ENCODE peak calls at places on chromosomes 12 and 14, in six cellular contexts. I is tibial artery, V is upper lobe of right lung, N is transverse colon, T is psoas muscle, H is mucosa of descending colon. K is an unnamed sample.
A peak's percentile ranks its signal among the peaks of the same experiment; 100 is the strongest.

GRCh38 chr14:81801921-81802320 is 268.3 kb upstream of the SEL1L start:
- DNase-seq in I (no peak), V (no peak), N (no peak), T (no peak), H (no peak), K (no peak)

GRCh38 chr14:68950111-68950510 is 29.0 kb downstream of the ACTN1 start:
- DNase-seq in T (no peak), I (no peak), H (no peak), N (no peak), V (no peak), K (no peak)

GRCh38 chr14:61512026-61512425 is 183.3 kb upstream of the HIF1A start:
- DNase-seq in H (no peak), I (no peak), N (no peak), V (no peak), T (no peak), K (no peak)

GRCh38 chr12:16984484-16984883 is 378.5 kb upstream of the LMO3 start:
- DNase-seq in H (no peak), N (no peak), I (no peak), T (no peak), V (no peak), K (no peak)

GRCh38 chr14:56782701-56783100 is 27.6 kb downstream of the OTX2 start:
- DNase-seq in T (no peak), N (no peak), I (no peak), V (no peak), H (no peak), K (no peak)

GRCh38 chr14:56145965-56146364 is 27.8 kb downstream of the PELI2 start:
- DNase-seq in H (no peak), I (no peak), N (no peak), T (no peak), V (no peak), K (no peak)

GRCh38 chr12:64034901-64035576 is 187.1 kb downstream of the KICS2 start:
- DNase-seq in V (no peak), H (no peak), N (no peak), T (no peak), I (no peak), K (no peak)

GRCh38 chr12:131413006-131413405 is 297.9 kb upstream of the SFSWAP start:
- DNase-seq in I (peak; percentile 56), V (no peak), N (no peak), H (no peak), T (no peak), K (no peak)

GRCh38 chr12:46524778-46525177 is 152.2 kb upstream of the SLC38A2 start:
- DNase-seq in V (no peak), I (peak; percentile 84), N (peak; percentile 75), T (peak; percentile 63), H (peak; percentile 53), K (no peak)

GRCh38 chr12:27104546-27104945 is 22.2 kb upstream of the C12orf71 start:
- DNase-seq in N (no peak), T (no peak), H (no peak), I (no peak), V (no peak), K (no peak)

GRCh38 chr12:4148418-4149056 is 125.0 kb upstream of the CCND2 start:
- DNase-seq in T (peak; percentile 44), H (peak; percentile 77), V (peak; percentile 76), N (peak; percentile 80), I (peak; percentile 72), K (no peak)

GRCh38 chr12:82942963-82943362 is 256.3 kb downstream of the TMTC2 start:
- DNase-seq in V (no peak), H (no peak), T (no peak), I (no peak), N (no peak), K (no peak)

GRCh38 chr14:59582845-59583509 is 6.4 kb upstream of the CCDC175 start:
- DNase-seq in T (no peak), I (no peak), N (no peak), H (no peak), V (no peak), K (no peak)

GRCh38 chr12:100017056-100017455 is 32.3 kb upstream of the ANKS1B start:
- DNase-seq in I (no peak), V (no peak), T (no peak), N (no peak), H (no peak), K (no peak)

GRCh38 chr12:62270872-62271271 is 10.7 kb downstream of the USP15 start:
- DNase-seq in T (no peak), H (no peak), N (no peak), V (no peak), I (no peak), K (no peak)

GRCh38 chr12:62267490-62267889 is 7.3 kb downstream of the USP15 start:
- DNase-seq in N (no peak), T (no peak), V (no peak), H (no peak), I (no peak), K (no peak)

GRCh38 chr12:62270384-62270783 is 10.2 kb downstream of the USP15 start:
- DNase-seq in N (no peak), V (no peak), H (no peak), I (no peak), T (no peak), K (no peak)

GRCh38 chr12:62268956-62269355 is 8.8 kb downstream of the USP15 start:
- DNase-seq in T (no peak), H (no peak), I (no peak), V (no peak), N (no peak), K (no peak)

GRCh38 chr12:62269464-62270228 is 9.4 kb downstream of the USP15 start:
- DNase-seq in H (no peak), N (no peak), V (no peak), I (no peak), T (no peak), K (no peak)
- H3K4me1 ChIP-seq in H (peaks cover 36% of the 10 kb centered on the region), N (peaks cover 55% of the 10 kb centered on the region), V (peaks cover 72% of the 10 kb centered on the region), I (peaks cover 10% of the 10 kb centered on the region), T (peaks cover 94% of the 10 kb centered on the region), K (no peaks in the 10 kb centered on the region)

GRCh38 chr14:100372357-100373048 is 49.4 kb downstream of the SLC25A47 start:
- DNase-seq in T (no peak), V (no peak), I (no peak), N (no peak), H (no peak), K (no peak)

GRCh38 chr14:100375963-100376735 is 53.0 kb downstream of the SLC25A47 start:
- DNase-seq in N (peak; percentile 95), H (peak; percentile 97), T (peak; percentile 96), V (peak; percentile 97), I (peak; percentile 98), K (peak; percentile 92)

GRCh38 chr14:100375273-100375962 is 52.3 kb downstream of the SLC25A47 start:
- DNase-seq in N (peak; percentile 68), V (peak; percentile 91), T (peak; percentile 79), H (peak; percentile 70), I (peak; percentile 84), K (peak; percentile 66)

GRCh38 chr14:100374891-100375272 is 51.7 kb downstream of the SLC25A47 start:
- DNase-seq in T (no peak), I (no peak), N (no peak), V (no peak), H (no peak), K (no peak)

DNA sequence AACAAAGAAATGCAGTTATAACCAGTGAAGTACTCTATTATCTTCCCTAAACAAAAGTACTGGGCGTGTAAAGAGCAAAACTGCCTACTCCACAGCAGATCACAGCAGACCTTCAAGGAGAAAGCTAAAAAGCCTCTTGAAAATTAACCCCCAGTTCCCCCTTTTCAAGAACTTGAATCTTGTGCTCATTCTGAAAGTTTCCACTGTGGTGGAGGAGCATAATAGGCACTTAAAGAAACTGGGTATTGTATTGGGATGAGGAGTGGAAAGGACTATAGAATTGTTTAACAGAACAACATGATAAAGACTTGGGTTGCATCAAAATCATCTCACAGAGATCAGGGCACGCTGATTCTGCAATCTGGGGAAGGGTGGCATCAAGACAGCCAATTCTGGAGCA is 51.1 kb downstream of the SLC25A47 start:
- DNase-seq in I (no peak), N (no peak), H (no peak), T (no peak), V (no peak), K (no peak)
- H3K4me3 ChIP-seq in I (no peak overlapping the region), N (no peak overlapping the region), H (no peak overlapping the region), T (peak overlapping the region; percentile 89), V (peak overlapping the region; percentile 84), K (no peak overlapping the region)

DNA sequence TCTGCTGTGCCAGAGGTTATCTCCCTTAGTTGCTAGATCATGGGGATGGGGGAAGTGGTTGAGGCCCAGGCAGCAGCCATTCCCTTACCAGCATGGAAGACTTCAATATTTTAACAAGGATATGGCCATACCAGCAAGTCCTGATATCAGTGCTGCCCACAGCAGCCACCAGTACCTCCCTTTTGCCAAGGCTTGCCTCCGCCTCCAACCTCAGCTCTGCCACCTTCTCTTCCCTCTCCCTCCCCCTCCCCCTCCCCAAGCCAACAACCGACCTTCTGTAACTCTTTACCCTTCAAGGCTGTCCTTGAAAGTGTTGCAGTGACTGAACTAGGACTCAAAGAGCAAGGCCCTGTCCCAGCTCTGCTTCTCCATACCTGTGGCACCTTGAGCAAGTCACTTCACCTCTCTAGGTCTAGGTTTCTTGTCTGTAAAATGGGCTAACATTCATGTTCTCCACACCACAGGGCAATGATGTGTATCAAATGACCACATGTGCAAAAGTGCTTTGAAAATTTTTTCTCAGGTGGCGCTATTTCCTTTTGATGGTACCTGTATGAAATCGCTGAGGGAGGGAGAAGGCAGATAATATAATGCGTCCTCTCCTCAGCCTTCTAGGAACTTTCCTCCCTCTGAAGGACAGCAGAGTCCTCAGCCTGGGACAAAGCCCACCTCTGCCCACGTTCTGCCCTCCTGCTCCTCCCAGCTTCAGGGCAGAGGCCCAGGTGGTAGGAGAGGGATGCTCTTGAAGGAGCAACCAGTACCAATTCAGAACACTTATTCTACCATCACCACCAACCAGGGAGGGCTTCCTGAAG is 14.7 kb downstream of the PLEKHG6 start:
- DNase-seq in N (no peak), V (no peak), T (no peak), I (no peak), H (no peak), K (no peak)
- H3K4me1 ChIP-seq in N (peaks cover 37% of the 10 kb centered on the region), V (peaks cover 67% of the 10 kb centered on the region), T (peaks cover 65% of the 10 kb centered on the region), I (peaks cover 43% of the 10 kb centered on the region), H (peaks cover 17% of the 10 kb centered on the region), K (peaks cover 20% of the 10 kb centered on the region)

GRCh38 chr14:103123634-103124500 is 606 bp downstream of the TNFAIP2 start:
- DNase-seq in N (no peak), T (peak; percentile 72), I (peak; percentile 81), V (no peak), H (peak; percentile 61), K (no peak)

GRCh38 chr14:103121846-103122577 is 1.2 kb upstream of the TNFAIP2 start:
- DNase-seq in H (peak; percentile 81), N (peak; percentile 77), V (peak; percentile 89), T (peak; percentile 91), I (peak; percentile 90), K (no peak)

GRCh38 chr14:103122578-103123127 is 608 bp upstream of the TNFAIP2 start:
- DNase-seq in I (no peak), H (no peak), N (no peak), T (peak; percentile 44), V (no peak), K (no peak)

GRCh38 chr14:103124501-103125001 is 1.3 kb downstream of the TNFAIP2 start:
- DNase-seq in N (no peak), H (peak; percentile 33), I (no peak), V (no peak), T (peak; percentile 15), K (no peak)

DNA sequence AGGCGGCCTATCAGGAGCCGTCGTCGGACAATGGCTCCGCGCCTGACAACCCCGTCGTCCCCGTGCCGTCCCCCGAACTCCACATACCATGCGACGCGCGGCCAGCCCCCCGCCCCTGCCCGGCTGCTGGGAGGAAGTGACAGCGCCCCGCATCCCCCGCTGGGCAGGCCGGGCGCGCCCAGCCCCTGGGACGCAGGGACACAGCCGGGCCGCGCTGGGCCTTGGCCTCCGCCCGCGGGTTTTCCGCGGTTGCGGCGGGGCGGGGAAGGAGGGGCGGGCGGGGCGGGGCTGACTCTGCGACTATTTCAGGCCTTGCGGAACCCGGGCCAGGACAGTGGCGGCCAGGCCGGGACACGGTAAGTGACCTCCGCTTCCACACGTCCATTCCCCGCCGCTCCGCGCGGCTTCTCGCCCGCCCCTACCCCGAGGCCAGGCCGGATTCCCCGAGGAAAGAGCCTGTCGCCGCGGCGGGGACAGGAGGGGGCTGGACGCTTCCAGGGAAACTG is at the start of gene TNFAIP2:
- DNase-seq in H (peak; percentile 59), V (peak; percentile 85), T (peak; percentile 74), I (peak; percentile 80), N (peak; percentile 55), K (no peak)
- H3K4me3 ChIP-seq in H (peak within 1 kb of the TSS; percentile 24), V (peak within 1 kb of the TSS; percentile 66), T (peak within 1 kb of the TSS; percentile 79), I (peak within 1 kb of the TSS; percentile 51), N (peak within 1 kb of the TSS; percentile 38), K (no peak within 1 kb of the TSS)

K was measured in Caco-2.